ENCODE peak calls at places on chromosome 13, in five cellular contexts. K is activated naive CD4-positive, alpha-beta T cell treated with anti-CD3 and anti-CD28 coated beads, Interleukin-2, amount 50 U/mL, for 16 hours; G is stimulated activated CD4-positive, alpha-beta T cell treated with anti-CD3 and anti-CD28 coated beads, Interleukin-12 subunit alpha, Interleukin-12 subunit beta, amount 100 ng/mL, for 4 hours; W is HFFc6; N is fibroblast of lung. B is an unnamed sample.
A peak's percentile ranks its signal among the peaks of the same experiment; 100 is the strongest.

GRCh38 chr13:55948175-55948574 is 1192.5 kb upstream of the PRR20A start:
- DNase-seq in N (no peak), K (no peak), G (no peak), W (no peak), B (no peak)

GRCh38 chr13:110683203-110683883 is 22.6 kb downstream of the CARS2 start:
- DNase-seq in W (peak; percentile 23), K (no peak), G (no peak), N (peak; percentile 19), B (no peak)

GRCh38 chr13:73450583-73450982 is 391.8 kb downstream of the KLF5 start:
- DNase-seq in W (no peak), N (no peak), G (no peak), K (no peak), B (no peak)

GRCh38 chr13:110215606-110216005 is 91.4 kb downstream of the COL4A1 start:
- DNase-seq in W (no peak), G (no peak), N (peak; percentile 65), K (no peak), B (no peak)

GRCh38 chr13:36096411-36097184 is 34.6 kb downstream of the DCLK1 start:
- DNase-seq in G (no peak), W (no peak), K (no peak), N (peak; percentile 58), B (no peak)

GRCh38 chr13:107421028-107421427 is 794.3 kb downstream of the LIG4 start:
- DNase-seq in G (no peak), W (no peak), N (peak; percentile 49), K (no peak), B (no peak)

GRCh38 chr13:100594731-100595130 is 6.1 kb upstream of the GGACT start:
- DNase-seq in G (no peak), N (no peak), K (no peak), W (no peak), B (no peak)

GRCh38 chr13:34678154-34678553 is 263.9 kb upstream of the NBEA start:
- DNase-seq in W (peak; percentile 53), G (no peak), K (no peak), N (peak; percentile 13), B (no peak)

GRCh38 chr13:58994077-58994476 is 1169.7 kb downstream of the DIAPH3 start:
- DNase-seq in N (no peak), W (no peak), K (no peak), G (no peak), B (no peak)

GRCh38 chr13:66994498-66995365 is 235.4 kb downstream of the PCDH9 start:
- DNase-seq in K (no peak), G (no peak), W (no peak), N (no peak), B (no peak)

GRCh38 chr13:113527272-113527958 is 36.9 kb upstream of the DCUN1D2 start:
- DNase-seq in G (no peak), K (no peak), W (no peak), N (no peak), B (no peak)

GRCh38 chr13:106213028-106213427 is 322.4 kb downstream of the EFNB2 start:
- DNase-seq in N (no peak), W (no peak), K (no peak), G (no peak), B (no peak)

GRCh38 chr13:45950343-45950995 is 98.9 kb upstream of the SIAH3 start:
- DNase-seq in G (no peak), K (no peak), W (no peak), N (peak; percentile 22), B (no peak)

GRCh38 chr13:99390601-99391000 is 83.4 kb upstream of the GPR183 start:
- DNase-seq in K (no peak), N (no peak), W (no peak), G (no peak), B (no peak)

GRCh38 chr13:98393873-98394272 is 183.0 kb downstream of the STK24 start:
- DNase-seq in G (no peak), N (no peak), K (no peak), W (no peak), B (no peak)

GRCh38 chr13:46739447-46740125 is 57.4 kb downstream of the ESD start:
- DNase-seq in N (no peak), K (no peak), W (no peak), G (no peak), B (no peak)